ENCODE peak calls at places on chromosomes 11 and 22, in seven cellular contexts. N is A549, C is IMR-90, G is stomach, J is upper lobe of left lung, X is body of pancreas, S is ovary. T is an unnamed sample.

GRCh38 chr22:28052818-28053217 is 133.8 kb upstream of the PITPNB start:
- DNase-seq in S (no peak), N (no peak), J (no peak), X (no peak), G (no peak), C (no peak), T (no peak)

GRCh38 chr11:44977493-44977984 is 26.9 kb upstream of the TP53I11 start:
- DNase-seq in C (peak), J (no peak), X (no peak), N (peak), S (no peak), G (peak), T (no peak)

GRCh38 chr22:24486501-24486921 is 8.6 kb upstream of the UPB1 start:
- DNase-seq in S (no peak), J (no peak), N (no peak), X (no peak), C (peak), G (no peak), T (no peak)

GRCh38 chr11:111064118-111064517 is 181.4 kb upstream of the POU2AF2 start:
- DNase-seq in C (peak), S (no peak), X (no peak), J (no peak), G (no peak), N (no peak), T (no peak)

GRCh38 chr11:119673389-119674336 is 55.3 kb downstream of the NECTIN1 start:
- DNase-seq in J (no peak), N (no peak), C (no peak), X (no peak), G (peak), S (no peak), T (no peak)

GRCh38 chr22:23072035-23072910 is 2.0 kb downstream of the GNAZ start:
- DNase-seq in N (no peak), J (no peak), X (no peak), C (peak), G (no peak), S (peak), T (no peak)

GRCh38 chr11:44143987-44144909 is 48.8 kb downstream of the EXT2 start:
- DNase-seq in G (no peak), J (no peak), N (no peak), C (no peak), S (no peak), X (no peak), T (no peak)

GRCh38 chr11:83571301-83571700 is 285.1 kb upstream of the CCDC90B start:
- DNase-seq in N (no peak), S (no peak), G (no peak), J (no peak), X (no peak), C (peak), T (no peak)

GRCh38 chr11:46889689-46890475 is 28.5 kb downstream of the LRP4 start:
- DNase-seq in J (no peak), S (peak), N (peak), C (peak), X (peak), G (peak), T (no peak)

GRCh38 chr11:121582296-121582695 is 129.5 kb upstream of the SORL1-AS1 start:
- DNase-seq in C (no peak), G (no peak), N (no peak), S (no peak), J (no peak), X (no peak), T (no peak)

GRCh38 chr11:16789061-16789415 is 50.6 kb downstream of the C11orf58 start:
- DNase-seq in C (no peak), G (no peak), N (no peak), X (no peak), J (peak), S (no peak), T (no peak)

GRCh38 chr11:72754544-72755155 is 2.4 kb upstream of the ARAP1 start:
- DNase-seq in X (no peak), C (no peak), N (no peak), J (peak), G (no peak), S (no peak), T (no peak)
- H3K4me3 ChIP-seq in X (no peak), C (no peak), N (no peak), J (no peak), G (no peak), S (no peak), T (no peak)

GRCh38 chr22:26393929-26394328 is 35.1 kb upstream of the ASPHD2 start:
- DNase-seq in C (no peak), N (no peak), X (no peak), G (no peak), J (no peak), S (no peak), T (no peak)
- TF ChIP-seq POLR2A in C (no peak), N (no peak), X (no peak), G (no peak), J (no peak), S (no peak), T (no peak)

GRCh38 chr22:37052386-37053309 is 1.1 kb downstream of the KCTD17 start:
- DNase-seq in G (no peak), N (no peak), J (no peak), C (no peak), X (no peak), S (no peak), T (no peak)

GRCh38 chr22:37051629-37052385 is at the start of gene KCTD17:
- DNase-seq in N (peak), J (peak), S (peak), X (peak), C (peak), G (peak), T (no peak)

GRCh38 chr22:37054600-37055365 is 3.2 kb downstream of the KCTD17 start:
- DNase-seq in S (no peak), C (no peak), J (no peak), X (no peak), G (no peak), N (no peak), T (no peak)

GRCh38 chr22:37054078-37054440 is 2.5 kb downstream of the KCTD17 start:
- DNase-seq in C (no peak), S (no peak), J (no peak), G (no peak), X (no peak), N (no peak), T (no peak)

GRCh38 chr22:37053310-37054077 is 2.0 kb downstream of the KCTD17 start:
- DNase-seq in S (no peak), J (peak), G (no peak), X (no peak), C (no peak), N (no peak), T (no peak)
- H3K4me3 ChIP-seq in S (no peak), J (no peak), G (no peak), X (no peak), C (no peak), N (no peak), T (no peak)

DNA sequence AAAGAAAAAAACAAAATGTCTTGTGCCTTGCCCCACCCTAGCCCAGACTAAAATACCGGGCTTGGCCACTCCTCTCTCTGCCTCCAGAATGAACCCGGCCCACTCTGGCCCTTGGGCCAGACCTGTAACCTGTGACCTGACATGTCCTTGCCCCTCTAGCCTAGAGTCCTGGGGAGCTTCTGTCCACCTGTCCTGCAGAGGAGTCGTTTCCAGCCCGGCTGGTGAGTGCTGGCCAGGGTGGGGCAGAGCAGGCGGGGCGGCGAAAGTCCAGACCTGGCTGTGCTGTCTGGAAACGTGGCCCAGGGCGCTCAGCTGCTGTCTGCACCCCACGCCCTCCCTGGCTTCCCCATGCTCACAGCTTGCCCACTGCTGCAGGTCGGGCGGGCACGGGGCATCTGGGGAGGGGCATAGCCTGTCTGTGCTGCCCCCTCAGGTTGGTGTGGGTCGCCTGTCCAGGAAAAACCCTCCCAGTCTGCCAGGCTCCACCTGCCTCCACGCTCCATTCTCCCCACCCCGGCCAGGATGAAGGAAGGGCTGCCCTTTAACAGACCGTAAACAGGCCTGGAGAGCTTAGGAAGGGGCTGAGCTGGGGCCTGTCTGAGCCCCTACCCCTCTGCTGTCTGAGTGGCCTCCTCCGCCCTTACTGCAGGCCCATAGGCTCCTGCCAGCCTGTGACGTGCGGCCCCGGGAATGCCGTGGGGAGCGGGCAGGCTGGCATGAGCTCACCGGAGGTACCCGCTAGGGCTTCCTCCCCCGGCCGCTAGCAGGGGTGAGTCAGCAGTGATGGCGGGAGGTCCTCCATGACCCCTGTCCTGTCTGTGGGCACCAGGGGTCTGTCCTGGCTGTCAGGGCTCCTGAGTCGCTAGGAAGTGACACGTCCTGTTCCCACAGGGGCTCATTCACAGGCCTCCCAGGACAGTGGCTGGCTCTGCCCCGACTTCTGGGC is 1.9 kb downstream of the CD151 start:
- DNase-seq in G (peak), X (peak), J (peak), C (peak), N (peak), S (no peak), T (no peak)
- TF ChIP-seq POLR2A in G (no peak), X (peak), J (peak), C (no peak), N (peak), S (no peak), T (peak)